ENCODE peak calls at places on chromosomes 7 and 10, in eight cellular contexts. I, T, Y, D, E, G, H and R are unnamed samples.

GRCh38 chr7:46933596-46933995 is 648.3 kb downstream of the TNS3 start:
- DNase-seq in E (no peak), H (no peak), D (no peak), G (peak; percentile 69), T (no peak), Y (no peak), I (no peak), R (peak; percentile 57)

GRCh38 chr10:60282771-60283353 is 106.8 kb downstream of the ANK3 start:
- DNase-seq in Y (no peak), D (peak; percentile 83), T (no peak), E (peak; percentile 27), G (no peak), I (peak; percentile 33), H (no peak), R (peak; percentile 88)

GRCh38 chr7:117803476-117803875 is 69.8 kb downstream of the CTTNBP2 start:
- DNase-seq in Y (no peak), H (no peak), G (no peak), D (no peak), E (no peak), T (no peak), I (no peak), R (no peak)

GRCh38 chr10:86203162-86203905 is 163.3 kb downstream of the GRID1 start:
- DNase-seq in T (no peak), Y (no peak), E (peak; percentile 80), G (peak; percentile 6), D (peak; percentile 10), H (no peak), I (no peak), R (no peak)

GRCh38 chr7:79282051-79282694 is 171.3 kb downstream of the MAGI2 start:
- DNase-seq in E (peak; percentile 60), Y (peak; percentile 39), G (peak; percentile 84), T (no peak), D (peak; percentile 79), H (no peak), I (no peak), R (no peak)

GRCh38 chr10:97028126-97028831 is 157.5 kb downstream of the SLIT1 start:
- DNase-seq in E (no peak), H (no peak), D (no peak), Y (no peak), G (no peak), I (no peak), T (no peak), R (no peak)

GRCh38 chr7:12570148-12570528 is 382 bp upstream of the SCIN start:
- DNase-seq in Y (no peak), H (peak; percentile 56), E (peak; percentile 57), G (peak; percentile 0), I (peak; percentile 52), D (no peak), T (no peak), R (no peak)

GRCh38 chr7:86947956-86948355 is 111.5 kb downstream of the ELAPOR2 start:
- DNase-seq in D (no peak), G (peak; percentile 27), Y (no peak), H (no peak), T (no peak), I (no peak), E (no peak), R (no peak)

GRCh38 chr10:4174197-4174596 is 389.2 kb upstream of the KLF6 start:
- DNase-seq in E (no peak), T (no peak), D (peak; percentile 43), H (no peak), G (peak; percentile 5), I (no peak), Y (no peak), R (no peak)

GRCh38 chr7:27897001-27897400 is 157.0 kb downstream of the TAX1BP1 start:
- DNase-seq in I (peak; percentile 36), E (no peak), H (peak; percentile 56), G (no peak), Y (peak; percentile 23), T (no peak), D (no peak), R (no peak)

GRCh38 chr10:116097239-116097751 is 175.7 kb downstream of the GFRA1 start:
- DNase-seq in G (no peak), I (no peak), Y (no peak), T (no peak), D (no peak), E (no peak), H (no peak), R (no peak)

GRCh38 chr7:55250313-55250712 is 114.8 kb upstream of the LANCL2 start:
- DNase-seq in D (peak; percentile 61), H (no peak), Y (no peak), T (no peak), I (no peak), G (peak; percentile 11), E (peak; percentile 51), R (no peak)

GRCh38 chr10:73590881-73591577 is at the start of gene USP54:
- DNase-seq in H (no peak), T (no peak), D (peak; percentile 28), I (no peak), Y (no peak), E (peak; percentile 63), G (peak; percentile 72), R (no peak)

GRCh38 chr7:142323706-142324105 is 65.8 kb upstream of the PRSS58 start:
- DNase-seq in E (peak; percentile 44), D (peak; percentile 28), Y (no peak), I (no peak), G (no peak), H (no peak), T (no peak), R (no peak)

GRCh38 chr10:20970044-20970443 is 72.9 kb upstream of the NEBL start:
- DNase-seq in D (no peak), T (no peak), H (no peak), G (peak; percentile 58), E (no peak), Y (no peak), I (no peak), R (no peak)

GRCh38 chr7:123916240-123916724 is 8.8 kb upstream of the SPAM1 start:
- DNase-seq in T (no peak), I (no peak), H (no peak), E (peak; percentile 57), D (peak; percentile 23), G (peak; percentile 44), Y (no peak), R (no peak)

GRCh38 chr10:119030421-119031250 is 1.1 kb downstream of the NANOS1 start:
- DNase-seq in T (peak; percentile 39), E (no peak), I (peak; percentile 46), Y (no peak), H (peak; percentile 66), G (peak; percentile 50), D (peak; percentile 74), R (no peak)

GRCh38 chr10:110209926-110210662 is 2.7 kb downstream of the MXI1 start:
- DNase-seq in Y (no peak), I (no peak), G (peak; percentile 44), T (peak; percentile 64), D (peak; percentile 26), E (peak; percentile 74), H (peak; percentile 69), R (no peak)

GRCh38 chr7:85479918-85480658 is 293.2 kb upstream of the SEMA3D start:
- DNase-seq in G (peak; percentile 67), I (no peak), Y (no peak), H (no peak), E (no peak), T (no peak), D (no peak), R (no peak)

GRCh38 chr7:138553805-138554204 is 93.7 kb downstream of the TRIM24 start:
- DNase-seq in D (no peak), G (no peak), T (no peak), Y (no peak), I (no peak), E (no peak), H (no peak), R (no peak)

GRCh38 chr10:14185501-14186045 is 145.2 kb downstream of the FRMD4A start:
- DNase-seq in D (peak; percentile 33), H (no peak), E (no peak), I (no peak), T (no peak), Y (peak; percentile 83), G (peak; percentile 38), R (no peak)

GRCh38 chr7:73858807-73859206 is 2.2 kb upstream of the TMEM270 start:
- DNase-seq in D (peak; percentile 41), H (no peak), I (no peak), T (no peak), E (no peak), G (no peak), Y (no peak), R (no peak)

GRCh38 chr10:8260645-8261044 is 206.2 kb downstream of the GATA3 start:
- DNase-seq in E (no peak), G (no peak), I (no peak), H (no peak), D (no peak), T (no peak), Y (no peak), R (no peak)

GRCh38 chr10:8262317-8262716 is 207.8 kb downstream of the GATA3 start:
- DNase-seq in H (no peak), E (no peak), T (no peak), I (no peak), D (no peak), G (no peak), Y (no peak), R (no peak)
- H3K4me3 ChIP-seq in H (no peak overlapping the region), E (no peak overlapping the region), T (no peak overlapping the region), I (no peak overlapping the region), D (no peak overlapping the region), G (no peak overlapping the region), Y (no peak overlapping the region), R (no peak overlapping the region)

GRCh38 chr7:108114117-108114841 is 15.9 kb downstream of the LAMB4 start:
- DNase-seq in Y (no peak), D (peak; percentile 35), T (no peak), H (no peak), G (no peak), E (peak; percentile 26), I (no peak), R (no peak)
- TF ChIP-seq CTCF in Y (peak; percentile 33), D (peak; percentile 55), T (peak; percentile 39), H (peak; percentile 36), G (peak; percentile 59), E (peak; percentile 42), I (no peak), R (peak; percentile 65)

DNA sequence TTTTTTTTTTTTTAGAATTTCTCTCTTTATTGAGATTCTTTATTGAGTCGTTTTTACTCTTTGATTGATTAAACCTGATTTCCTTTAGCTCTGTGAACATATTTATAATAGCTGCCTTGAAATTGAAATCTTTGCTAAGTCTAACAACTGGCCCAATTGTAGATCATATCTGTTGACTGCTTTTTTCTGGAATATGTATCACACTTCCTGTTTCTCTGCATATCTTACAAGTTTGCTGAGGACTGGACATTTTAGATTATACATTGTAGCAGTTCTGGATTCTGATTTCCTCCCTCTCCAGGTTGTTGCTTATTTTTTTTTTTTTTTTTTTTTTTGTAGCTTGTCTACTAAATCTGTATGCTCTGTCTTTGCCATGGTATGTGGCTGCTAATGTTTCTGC is 56.3 kb downstream of the PRKAR2B start:
- DNase-seq in T (no peak), G (no peak), H (no peak), E (no peak), D (no peak), I (no peak), Y (no peak), R (no peak)
- H3K4me3 ChIP-seq in T (no peak overlapping the region), G (no peak overlapping the region), H (no peak overlapping the region), E (no peak overlapping the region), D (no peak overlapping the region), I (no peak overlapping the region), Y (no peak overlapping the region), R (no peak overlapping the region)

DNA sequence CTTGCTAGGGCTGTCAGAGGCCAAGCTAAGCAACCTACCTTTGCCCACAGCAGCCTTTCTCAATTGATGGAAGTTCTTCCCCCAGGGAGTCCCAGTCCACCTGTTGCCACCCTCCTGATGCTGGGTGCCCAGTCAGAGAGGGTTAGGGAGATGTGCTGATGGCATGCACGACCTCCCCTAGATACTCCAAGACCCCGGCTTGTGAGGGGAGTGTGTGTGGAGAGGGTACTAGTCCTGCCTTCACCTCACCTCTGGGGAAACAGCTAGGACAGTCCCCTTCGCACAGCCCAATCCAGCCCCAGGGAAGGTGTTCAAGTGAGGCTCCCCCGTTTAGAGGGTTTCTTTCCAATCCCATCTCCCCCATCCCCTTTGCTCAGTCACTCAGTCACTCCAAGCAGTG is 1.3 kb upstream of the UNC5B start:
- DNase-seq in G (no peak), E (no peak), D (no peak), T (no peak), Y (no peak), I (no peak), H (no peak), R (no peak)
- TF ChIP-seq CTCF in G (no peak), E (no peak), D (no peak), T (no peak), Y (no peak), I (no peak), H (no peak), R (no peak)